ENCODE peak calls at places on chromosome 18, in five cellular contexts. S is K562, J is GM12878, Z is A549, E is HepG2. P is an unnamed sample.

GRCh38 chr18:31592520-31593157 is 962 bp downstream of the TTR start:
- DNase-seq in J (no peak), Z (no peak), S (no peak), E (no peak), P (no peak)

GRCh38 chr18:23825978-23826405 is 136.7 kb downstream of the LAMA3 start:
- DNase-seq in E (no peak), Z (no peak), S (no peak), J (no peak), P (no peak)

GRCh38 chr18:51656249-51656648 is 458.8 kb upstream of the MEX3C start:
- DNase-seq in J (no peak), S (no peak), Z (no peak), E (no peak), P (no peak)

GRCh38 chr18:11309172-11309571 is 159.8 kb upstream of the PIEZO2 start:
- DNase-seq in E (peak), S (no peak), Z (no peak), J (no peak), P (peak)

GRCh38 chr18:32301976-32302743 is 112.3 kb downstream of the MEP1B start:
- DNase-seq in J (no peak), Z (peak), E (no peak), S (no peak), P (no peak)

GRCh38 chr18:49907346-49907929 is 94.1 kb upstream of the ACAA2 start:
- DNase-seq in Z (no peak), S (no peak), E (peak), J (no peak), P (no peak)

GRCh38 chr18:46393230-46393629 is 263.8 kb downstream of the LOXHD1 start:
- DNase-seq in E (no peak), S (peak), Z (no peak), J (no peak), P (peak)

GRCh38 chr18:74793746-74794145 is 196.1 kb downstream of the ZNF407 start:
- DNase-seq in E (no peak), S (no peak), Z (no peak), J (no peak), P (peak)

GRCh38 chr18:2906522-2907458 is 60.0 kb downstream of the EMILIN2 start:
- DNase-seq in S (peak), Z (peak), E (peak), J (no peak), P (peak)

GRCh38 chr18:11905613-11906012 is 2.5 kb downstream of the MPPE1 start:
- DNase-seq in J (no peak), Z (no peak), S (no peak), E (no peak), P (peak)

GRCh38 chr18:25230658-25231326 is 121.2 kb downstream of the ZNF521 start:
- DNase-seq in Z (no peak), J (no peak), S (no peak), E (no peak), P (no peak)

GRCh38 chr18:12516049-12516677 is 108.4 kb downstream of the PRELID3A start:
- DNase-seq in J (no peak), S (no peak), E (no peak), Z (no peak), P (no peak)

GRCh38 chr18:52222211-52222610 is 117.8 kb upstream of the DCC start:
- DNase-seq in S (no peak), E (no peak), J (no peak), Z (no peak), P (no peak)

GRCh38 chr18:58386780-58387179 is 242.1 kb downstream of the ALPK2 start:
- DNase-seq in E (no peak), S (no peak), Z (no peak), J (no peak), P (no peak)
- TF ChIP-seq JUNB in E (no peak), S (no peak), Z (no peak), J (no peak), P (no peak)

DNA sequence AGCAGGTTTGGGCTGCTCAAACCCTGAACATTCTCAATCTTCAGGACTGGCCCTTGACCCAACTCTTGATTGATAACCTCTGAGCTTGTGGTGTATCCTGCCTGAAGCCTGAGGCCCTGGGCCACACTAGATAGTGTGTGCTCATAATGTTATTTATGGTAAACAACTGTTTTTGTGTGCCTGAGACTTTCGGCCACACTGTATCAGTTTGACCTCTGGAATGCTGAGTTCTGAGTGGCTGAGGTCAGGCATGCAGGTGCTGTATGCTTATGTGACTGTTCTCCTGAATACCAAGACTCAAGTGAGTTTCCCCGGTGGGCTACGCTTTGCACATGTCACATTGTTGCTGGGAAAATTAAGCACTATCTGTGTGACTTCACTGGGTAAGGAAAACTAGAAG is 82.2 kb upstream of the RMP24 start:
- DNase-seq in E (no peak), S (no peak), J (no peak), Z (no peak), P (no peak)
- H3K4me3 ChIP-seq in E (no peak), S (no peak), J (no peak), Z (no peak), P (no peak)

DNA sequence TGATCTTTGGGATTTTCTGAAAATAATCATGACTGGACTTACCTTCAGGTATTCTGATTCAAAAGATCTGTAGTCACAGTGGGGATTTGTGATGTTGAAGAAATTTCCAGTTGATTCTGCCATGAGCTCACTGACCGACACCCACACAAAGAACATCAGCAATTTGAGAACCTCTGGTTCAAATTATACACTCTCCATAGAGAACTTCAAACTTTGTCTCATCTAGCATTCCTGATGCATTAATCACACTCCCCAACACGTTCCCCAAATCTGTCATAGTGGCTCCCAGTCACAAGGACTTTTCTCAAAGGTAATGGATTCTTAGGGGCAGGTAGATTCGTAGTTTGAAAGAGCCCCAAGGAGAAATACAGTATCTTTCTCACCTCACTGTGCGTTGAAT is 584.3 kb downstream of the FBXO15 start:
- DNase-seq in Z (no peak), J (no peak), S (no peak), E (no peak), P (no peak)
- TF ChIP-seq JUNB in Z (no peak), J (no peak), S (no peak), E (no peak), P (no peak)

DNA sequence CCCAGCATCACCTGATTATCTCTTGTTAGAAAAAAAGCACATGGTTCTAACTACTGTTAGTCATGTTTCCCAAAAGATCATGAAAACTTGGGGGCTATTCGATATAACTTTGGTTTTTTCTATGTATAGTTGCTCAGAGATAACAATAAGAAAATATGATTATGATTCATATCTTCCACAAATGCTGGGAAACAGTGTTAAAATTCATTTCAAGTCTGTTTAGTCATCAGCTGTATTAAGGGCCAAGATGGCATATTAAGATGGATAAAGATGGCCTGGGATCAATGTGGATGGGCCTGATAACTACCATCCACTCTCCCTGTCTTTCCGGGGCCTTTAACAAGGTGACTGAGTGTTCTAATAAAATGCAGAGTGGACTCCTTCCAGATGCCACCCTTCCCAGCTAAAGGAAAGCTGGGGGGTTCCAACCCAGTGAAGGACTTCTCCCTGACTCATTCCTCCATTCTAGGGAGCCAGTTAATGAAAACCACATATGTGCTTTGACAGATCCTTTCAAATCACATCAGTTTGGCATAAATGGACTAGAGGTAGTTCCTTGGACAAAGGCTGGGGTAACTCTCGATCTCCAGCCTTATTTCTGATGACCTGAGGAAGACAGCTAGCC is 221.6 kb downstream of the VAPA start:
- DNase-seq in Z (no peak), S (no peak), E (no peak), J (no peak), P (no peak)
- H3K4me3 ChIP-seq in Z (no peak), S (no peak), E (no peak), J (no peak), P (no peak)

DNA sequence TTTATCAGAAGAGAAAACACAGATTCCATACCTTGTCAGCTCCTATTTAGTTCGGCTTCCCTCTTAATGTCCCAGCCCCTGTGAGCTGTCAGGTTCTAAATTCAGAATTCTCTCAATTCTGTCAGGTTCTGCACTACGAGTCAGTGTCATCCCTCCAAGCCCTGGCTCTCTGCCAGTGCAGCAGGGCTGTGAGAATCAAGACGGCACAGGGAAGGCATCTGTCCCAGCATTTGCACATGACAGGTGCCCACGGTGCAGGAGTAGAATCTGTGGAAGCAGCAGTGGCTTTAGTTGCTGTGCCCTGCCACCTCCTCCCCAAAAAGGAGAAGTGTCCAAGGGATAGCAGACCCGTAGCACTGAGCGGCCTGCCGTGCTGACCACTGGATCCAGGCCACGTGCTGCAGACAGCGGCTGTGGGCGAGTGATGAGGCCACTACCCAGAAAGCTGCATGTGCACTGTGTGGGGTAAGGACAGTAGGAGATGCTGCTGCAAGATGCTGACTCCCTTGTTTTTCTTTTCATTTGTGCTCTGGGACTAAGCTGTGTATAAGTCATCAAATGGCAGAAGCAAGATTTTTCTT is 12.8 kb downstream of the RBFA start:
- DNase-seq in E (no peak), J (no peak), Z (no peak), S (no peak), P (no peak)
- TF ChIP-seq JUNB in E (no peak), J (no peak), Z (no peak), S (no peak), P (no peak)